ENCODE peak calls at places on chromosomes 13 and 19, in four cellular contexts. S, V, T and K are unnamed samples.

GRCh38 chr19:423691-424466 is 14.9 kb upstream of the C2CD4C start:
- DNase-seq in S (no peak), V (no peak), T (no peak), K (no peak)

GRCh38 chr19:56875717-56876116 is 35.2 kb upstream of the PEG3 start:
- DNase-seq in S (no peak), V (no peak), T (no peak), K (no peak)

GRCh38 chr19:3344608-3345598 is 21.5 kb upstream of the NFIC start:
- DNase-seq in S (no peak), V (no peak), T (no peak), K (no peak)

GRCh38 chr13:50801087-50801931 is 42.2 kb downstream of the DLEU7 start:
- DNase-seq in S (peak), V (peak), T (peak), K (peak)

GRCh38 chr13:67146523-67147130 is 83.5 kb downstream of the PCDH9 start:
- DNase-seq in S (no peak), V (no peak), T (no peak), K (no peak)

GRCh38 chr19:32457540-32457939 is 52.0 kb downstream of the DPY19L3 start:
- DNase-seq in S (no peak), V (no peak), T (no peak), K (no peak)

GRCh38 chr19:57362997-57363705 is at the start of the genes TRAPPC2B and ZNF547:
- DNase-seq in S (peak), V (peak), T (peak), K (peak)

GRCh38 chr19:4502282-4503223 is 15.7 kb downstream of the PLIN4 start:
- DNase-seq in S (no peak), V (no peak), T (no peak), K (no peak)

GRCh38 chr19:42857544-42857867 is 22.0 kb downstream of the PSG1 start:
- DNase-seq in S (no peak), V (no peak), T (no peak), K (no peak)
- TF ChIP-seq JUND in S (no peak), V (no peak), T (no peak), K (no peak)

GRCh38 chr19:41192574-41193419 is at the start of gene CYP2S1:
- DNase-seq in S (no peak), V (no peak), T (peak), K (peak)
- TF ChIP-seq JUND in S (no peak), V (no peak), T (no peak), K (no peak)

GRCh38 chr13:94309997-94310842 is 169.3 kb downstream of the DCT start:
- DNase-seq in S (no peak), V (no peak), T (no peak), K (no peak)

GRCh38 chr13:94315188-94315587 is 164.3 kb downstream of the DCT start:
- DNase-seq in S (no peak), V (no peak), T (no peak), K (no peak)

GRCh38 chr13:94313321-94313720 is 166.2 kb downstream of the DCT start:
- DNase-seq in S (no peak), V (no peak), T (no peak), K (no peak)

GRCh38 chr13:94311893-94312292 is 167.6 kb downstream of the DCT start:
- DNase-seq in S (no peak), V (no peak), T (no peak), K (no peak)

DNA sequence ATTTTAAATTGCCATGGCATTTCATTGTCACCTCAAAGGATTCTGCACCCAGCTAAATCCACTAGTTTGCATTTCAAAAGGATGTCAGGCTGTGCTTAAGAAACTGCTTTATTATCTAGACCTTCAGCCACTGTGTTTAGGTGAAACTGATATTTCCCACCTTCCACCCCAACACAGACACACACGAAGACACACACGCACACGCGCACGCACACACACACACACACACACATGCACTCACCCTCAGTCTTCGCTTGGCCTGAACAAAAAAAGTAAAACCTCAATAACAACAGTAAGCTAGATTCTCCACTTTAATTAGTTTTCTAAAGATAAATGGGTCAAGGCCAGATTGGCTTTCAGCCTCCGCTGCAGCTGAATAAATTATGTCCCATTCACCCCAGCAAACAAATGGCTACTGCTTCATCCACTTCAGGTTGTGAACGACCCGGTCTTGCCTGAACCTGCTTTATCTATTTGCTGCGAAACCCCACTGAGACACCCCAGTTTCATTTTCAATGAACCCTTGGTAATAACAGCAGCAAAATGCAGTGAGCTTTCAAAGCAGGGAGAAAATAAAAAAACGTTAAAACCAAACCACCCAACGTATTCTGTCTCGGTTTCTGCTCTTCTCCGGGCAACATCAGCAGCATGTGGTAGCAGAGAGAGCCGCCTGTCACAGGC is 166.8 kb downstream of the DCT start:
- DNase-seq in S (no peak), V (no peak), T (no peak), K (no peak)
- TF ChIP-seq JUND in S (no peak), V (no peak), T (no peak), K (no peak)

GRCh38 chr19:7748756-7749155 is 1.4 kb upstream of the CD209 start:
- DNase-seq in S (peak), V (no peak), T (peak), K (peak)
- TF ChIP-seq JUND in S (no peak), V (no peak), T (no peak), K (no peak)

GRCh38 chr19:35607661-35608060 is 4.9 kb upstream of the HAUS5 start:
- DNase-seq in S (no peak), V (no peak), T (no peak), K (no peak)
- TF ChIP-seq JUND in S (no peak), V (no peak), T (no peak), K (no peak)

GRCh38 chr13:112718318-112718717 is 28.5 kb downstream of the ATP11A start:
- DNase-seq in S (no peak), V (no peak), T (no peak), K (no peak)

GRCh38 chr13:112720251-112720650 is 30.4 kb downstream of the ATP11A start:
- DNase-seq in S (no peak), V (no peak), T (no peak), K (no peak)

GRCh38 chr13:112719016-112719415 is 29.2 kb downstream of the ATP11A start:
- DNase-seq in S (no peak), V (no peak), T (no peak), K (no peak)

GRCh38 chr13:112720814-112721197 is 31.0 kb downstream of the ATP11A start:
- DNase-seq in S (no peak), V (no peak), T (no peak), K (no peak)

DNA sequence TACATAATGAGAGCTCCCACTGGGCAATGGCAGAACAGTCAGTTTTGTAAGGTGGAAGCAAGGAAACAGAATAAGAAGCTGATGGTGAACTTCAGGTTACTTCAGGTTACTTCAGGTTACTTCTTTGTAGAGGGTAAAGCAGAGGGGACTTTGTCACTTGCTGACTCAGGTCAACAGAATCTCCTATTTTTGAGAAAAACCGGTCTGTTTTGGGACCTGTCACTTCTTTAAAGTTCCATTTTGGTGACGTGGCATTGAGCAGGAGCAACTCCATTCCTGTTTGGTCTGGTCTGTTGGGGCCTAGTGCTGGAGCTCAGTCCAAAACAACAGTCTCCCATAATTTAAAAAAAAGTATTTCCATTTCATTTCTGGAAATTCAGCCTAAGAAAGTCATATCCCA is 29.7 kb downstream of the ATP11A start:
- DNase-seq in S (no peak), V (no peak), T (no peak), K (no peak)
- TF ChIP-seq JUND in S (no peak), V (no peak), T (no peak), K (no peak)

GRCh38 chr19:42290523-42291436 is 11.2 kb upstream of the PRR19 start:
- DNase-seq in S (no peak), V (peak), T (no peak), K (peak)
- TF ChIP-seq JUND in S (no peak), V (no peak), T (no peak), K (no peak)

GRCh38 chr13:53281677-53282076 is 253.1 kb downstream of the OLFM4 start:
- DNase-seq in S (no peak), V (no peak), T (no peak), K (no peak)

GRCh38 chr13:53272873-53273272 is 244.3 kb downstream of the OLFM4 start:
- DNase-seq in S (no peak), V (no peak), T (no peak), K (no peak)

DNA sequence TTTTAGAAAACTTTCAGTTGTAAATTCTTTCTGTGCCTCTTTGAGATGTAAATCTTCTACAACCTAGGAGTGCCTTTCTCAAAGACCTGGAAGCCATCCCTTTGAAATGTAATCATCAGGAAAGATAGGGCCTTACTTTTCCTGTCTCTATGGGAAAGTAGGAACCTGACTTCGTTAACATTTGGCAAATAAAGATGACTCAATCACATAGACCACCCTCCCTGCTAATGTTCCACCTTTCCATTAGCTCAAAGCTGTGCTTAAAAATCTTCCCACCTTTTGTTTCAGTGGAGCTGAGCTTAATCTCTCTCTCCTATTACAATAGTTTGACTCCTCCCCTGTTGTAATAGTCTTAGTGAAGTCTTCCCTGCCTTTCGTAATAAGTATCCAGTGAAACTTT is 247.7 kb downstream of the OLFM4 start:
- DNase-seq in S (peak), V (no peak), T (no peak), K (no peak)
- TF ChIP-seq JUND in S (peak), V (no peak), T (no peak), K (no peak)